ENCODE peak calls at places on chromosomes 6 and 20, in five cellular contexts. W, U, R, L and T are unnamed samples. For H3K4me1, the result is how much of the 10 kb centered on the place peaks cover.

GRCh38 chr6:142071981-142072380 is 60.7 kb upstream of the GJE1 start:
- DNase-seq in U (no peak), R (no peak), W (no peak), L (no peak), T (no peak)

GRCh38 chr6:31179042-31179386 is 8.5 kb upstream of the POU5F1 start:
- DNase-seq in U (no peak), W (no peak), L (no peak), R (peak), T (no peak)

GRCh38 chr6:16777794-16778193 is 16.5 kb upstream of the ATXN1 start:
- DNase-seq in L (no peak), W (no peak), R (no peak), U (no peak), T (no peak)

GRCh38 chr6:56062856-56063255 is 184.5 kb downstream of the COL21A1 start:
- DNase-seq in R (no peak), W (no peak), L (no peak), U (no peak), T (no peak)

GRCh38 chr20:22890605-22891300 is 144.4 kb upstream of the SSTR4 start:
- DNase-seq in W (no peak), U (no peak), L (no peak), R (no peak), T (no peak)

GRCh38 chr6:33860706-33861474 is 57.1 kb upstream of the MLN start:
- DNase-seq in R (peak), U (no peak), L (no peak), W (peak), T (no peak)

GRCh38 chr6:13267142-13267621 is 61.2 kb downstream of the TBC1D7 start:
- DNase-seq in U (no peak), R (no peak), W (no peak), L (no peak), T (no peak)

GRCh38 chr20:52083627-52084232 is 107.8 kb downstream of the ZFP64 start:
- DNase-seq in L (peak), W (peak), R (peak), U (peak), T (no peak)

GRCh38 chr20:49792006-49792405 is 20.6 kb upstream of the SLC9A8 start:
- DNase-seq in L (no peak), R (no peak), W (no peak), U (no peak), T (no peak)

GRCh38 chr6:136751478-136751956 is 40.8 kb downstream of the MAP3K5 start:
- DNase-seq in L (no peak), U (no peak), R (peak), W (no peak), T (no peak)

GRCh38 chr6:13011612-13012146 is 295.1 kb downstream of the PHACTR1 start:
- DNase-seq in W (no peak), R (no peak), U (no peak), L (no peak), T (no peak)

GRCh38 chr6:56364482-56365313 is 117.3 kb upstream of the COL21A1 start:
- DNase-seq in R (no peak), U (no peak), W (no peak), L (no peak), T (no peak)

GRCh38 chr6:73955800-73956199 is 259.8 kb downstream of the CD109 start:
- DNase-seq in L (no peak), U (no peak), W (no peak), R (no peak), T (no peak)

GRCh38 chr6:5141046-5141445 is 55.9 kb downstream of the PPP1R3G start:
- DNase-seq in U (no peak), W (no peak), L (no peak), R (no peak), T (no peak)

GRCh38 chr6:83615025-83615999 is 93.6 kb downstream of the SNAP91 start:
- DNase-seq in L (no peak), W (no peak), U (no peak), R (no peak), T (no peak)

GRCh38 chr6:25943887-25944286 is 13.4 kb upstream of the SLC17A2 start:
- DNase-seq in L (no peak), U (no peak), R (no peak), W (no peak), T (no peak)
- H3K4me1 ChIP-seq in L (under half), U (under half), R (under half), W (under half), T (under half)

GRCh38 chr6:7153807-7154206 is 46.0 kb downstream of the RREB1 start:
- DNase-seq in L (no peak), W (no peak), R (no peak), U (no peak), T (no peak)

GRCh38 chr6:7152467-7152866 is 44.7 kb downstream of the RREB1 start:
- DNase-seq in L (no peak), R (no peak), U (no peak), W (no peak), T (no peak)

GRCh38 chr6:7148100-7148822 is 40.5 kb downstream of the RREB1 start:
- DNase-seq in R (no peak), W (no peak), L (no peak), U (no peak), T (no peak)

GRCh38 chr6:7150381-7151064 is 42.8 kb downstream of the RREB1 start:
- DNase-seq in U (no peak), L (no peak), R (no peak), W (no peak), T (no peak)

GRCh38 chr6:7151381-7151780 is 43.6 kb downstream of the RREB1 start:
- DNase-seq in R (no peak), U (no peak), W (no peak), L (no peak), T (no peak)
- H3K4me1 ChIP-seq in R (half or more), U (half or more), W (under half), L (under half), T (half or more)

DNA sequence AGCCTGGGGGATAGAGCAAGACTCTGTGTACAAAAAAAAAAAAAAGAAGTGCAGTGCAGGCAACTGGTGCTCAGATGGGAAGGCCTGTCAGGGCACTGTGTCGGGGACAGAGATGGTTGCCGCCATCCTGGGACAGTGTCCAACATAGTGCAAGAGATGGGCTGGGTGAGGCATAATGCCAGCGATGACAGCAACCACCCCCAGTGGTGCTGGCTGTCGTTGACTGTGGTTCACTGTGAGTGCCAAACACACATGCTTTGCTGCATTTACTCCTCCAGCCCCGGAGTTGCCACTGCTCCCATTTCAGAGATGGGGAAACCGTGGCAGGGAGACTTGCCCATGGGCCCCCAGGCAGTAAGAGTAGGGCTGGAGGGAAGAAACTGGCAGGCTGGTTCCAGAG is 5.2 kb upstream of the C20orf203 start:
- DNase-seq in L (no peak), U (no peak), R (no peak), W (peak), T (no peak)
- H3K4me1 ChIP-seq in L (under half), U (under half), R (under half), W (under half), T (under half)

GRCh38 chr20:54570561-54570960 is 95.2 kb downstream of the DOK5 start:
- DNase-seq in U (no peak), W (no peak), R (no peak), L (no peak), T (no peak)
- H3K4me1 ChIP-seq in U (under half), W (under half), R (under half), L (under half), T (under half)

DNA sequence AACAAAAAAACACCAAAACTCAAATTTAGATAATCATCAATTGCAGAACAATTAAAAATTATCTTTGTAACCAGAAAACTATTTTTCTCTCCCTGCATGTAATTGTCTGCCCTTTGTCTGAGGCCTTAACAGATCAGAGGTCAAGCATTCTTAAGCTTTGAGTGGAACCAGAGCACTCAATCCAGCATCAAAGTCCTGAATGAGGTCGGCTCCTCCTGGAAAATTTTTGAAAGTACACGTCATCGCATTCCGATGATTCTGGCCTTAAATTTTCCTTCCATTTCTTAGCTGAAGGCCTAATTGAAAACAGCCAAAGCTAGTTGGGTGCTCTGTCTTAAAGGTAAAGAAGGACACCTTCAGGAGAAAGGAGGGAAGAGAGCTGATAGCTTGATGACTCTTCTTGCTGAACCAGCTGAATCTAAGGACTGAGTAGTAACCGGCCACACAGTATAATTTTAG is 510.2 kb upstream of the SULF2 start:
- DNase-seq in R (no peak), U (no peak), L (no peak), W (no peak), T (no peak)
- H3K4me1 ChIP-seq in R (under half), U (under half), L (under half), W (under half), T (under half)

DNA sequence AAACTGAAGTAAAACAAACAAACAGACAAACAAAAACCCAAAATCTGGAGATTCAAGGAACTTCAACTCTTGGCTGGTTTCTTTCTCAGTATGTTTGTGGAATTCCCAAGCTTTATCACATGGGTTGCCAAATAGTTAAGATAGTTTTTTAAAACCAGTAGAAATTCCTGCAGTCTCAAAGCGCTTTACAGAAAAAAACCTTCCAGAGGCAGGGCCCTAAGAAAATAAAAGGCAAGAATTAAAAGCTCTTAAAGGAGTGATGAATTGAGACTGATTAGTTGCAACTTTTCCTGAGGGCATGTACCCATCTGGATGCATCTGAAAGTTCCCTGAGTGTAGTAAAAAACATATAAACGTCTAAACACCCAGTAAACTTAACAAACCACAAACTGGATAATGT is 25.9 kb upstream of the PTCHD4 start:
- DNase-seq in L (no peak), R (no peak), U (no peak), W (no peak), T (no peak)
- H3K4me1 ChIP-seq in L (under half), R (under half), U (under half), W (under half), T (under half)

DNA sequence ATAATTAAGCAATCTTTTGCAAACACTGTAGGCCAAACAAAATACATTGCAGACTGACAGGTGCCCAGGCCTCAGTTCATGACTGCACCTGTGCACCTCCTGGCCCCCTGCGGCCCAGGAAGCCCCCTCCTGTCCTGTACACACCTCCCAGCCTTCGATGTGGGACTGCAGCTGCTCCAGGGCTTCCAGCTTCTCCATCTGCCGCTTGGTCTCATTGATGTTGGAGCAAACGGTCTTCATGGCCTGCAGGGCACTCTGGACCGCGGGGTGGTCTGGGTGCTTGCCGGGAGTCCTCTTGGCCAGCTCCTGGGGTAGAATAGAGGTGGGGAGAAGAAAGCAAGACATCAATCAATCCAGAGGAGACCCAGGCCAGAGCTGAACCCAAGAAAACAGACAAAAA is 119.7 kb downstream of the PREX1 start:
- DNase-seq in L (no peak), U (no peak), W (no peak), R (no peak), T (no peak)
- H3K4me1 ChIP-seq in L (half or more), U (half or more), W (under half), R (under half), T (under half)

DNA sequence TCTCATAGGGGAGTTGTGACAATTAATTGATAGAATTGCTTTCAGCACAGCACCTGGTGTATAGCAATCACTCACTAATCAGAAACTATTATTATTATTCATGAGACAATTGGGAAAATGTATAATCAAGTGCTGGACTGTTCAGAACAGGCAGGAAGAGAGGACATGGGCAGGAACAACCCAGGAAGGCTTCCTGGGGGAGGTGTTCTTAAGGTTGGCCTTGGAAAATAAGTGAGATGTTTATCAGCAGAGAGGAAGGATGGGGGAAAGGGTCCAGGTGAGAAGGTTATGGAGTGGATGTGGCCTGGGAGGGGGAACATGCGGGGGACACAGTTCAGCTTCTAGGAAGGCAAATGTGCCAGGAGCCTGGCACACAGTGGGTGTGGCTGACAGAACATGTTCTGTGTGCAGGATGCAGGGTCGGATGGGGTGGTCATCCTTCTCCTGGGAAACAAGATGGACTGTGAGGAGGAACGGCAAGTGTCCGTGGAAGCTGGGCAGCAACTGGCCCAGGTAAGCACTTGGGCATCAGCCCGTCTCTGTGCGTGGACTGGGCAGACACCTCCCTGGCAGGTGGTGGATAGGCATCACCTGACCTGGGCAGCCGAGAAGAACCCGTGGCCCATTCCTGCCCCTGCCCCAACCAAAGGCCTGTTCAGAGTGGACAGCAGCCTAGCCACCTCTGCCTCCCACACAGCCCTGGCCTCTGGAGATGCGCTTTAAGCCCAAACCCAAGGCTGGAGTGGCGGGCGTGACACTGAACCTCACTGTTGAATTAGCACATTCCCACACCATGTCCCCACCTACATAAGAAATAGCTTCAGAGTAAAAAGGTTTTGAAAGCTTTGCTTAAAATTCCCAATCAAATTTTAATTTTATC is 30.9 kb downstream of the RAB44 start:
- DNase-seq in R (no peak), W (no peak), L (no peak), U (no peak), T (no peak)
- H3K4me1 ChIP-seq in R (under half), W (under half), L (under half), U (under half), T (under half)

GRCh38 chr20:25352746-25353145 is 37.9 kb downstream of the ABHD12 start:
- DNase-seq in W (no peak), L (no peak), R (no peak), U (no peak), T (peak)
- H3K4me1 ChIP-seq in W (under half), L (under half), R (under half), U (under half), T (under half)

DNA sequence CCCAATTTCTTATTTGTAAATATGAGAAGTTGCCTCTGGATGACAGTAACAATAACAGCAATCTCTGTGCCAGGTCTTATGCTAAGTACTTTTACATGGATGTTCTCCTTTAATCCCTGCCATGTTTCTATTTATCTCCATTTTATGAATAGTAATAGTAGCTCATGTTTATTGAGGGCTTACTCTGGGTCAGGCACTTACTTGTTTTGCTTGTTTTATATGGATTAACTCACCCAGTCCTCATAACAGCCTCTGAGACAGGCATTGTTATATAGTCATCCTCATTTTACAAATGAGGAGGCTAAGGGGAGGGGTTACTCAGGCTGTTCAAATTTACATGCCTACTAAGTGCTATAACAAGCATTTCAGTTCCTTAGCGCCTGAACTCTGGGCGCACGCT is 64.3 kb downstream of the ARID1B start:
- DNase-seq in R (no peak), W (no peak), L (no peak), U (no peak), T (no peak)
- H3K4me1 ChIP-seq in R (half or more), W (under half), L (half or more), U (half or more), T (under half)